ENCODE peak calls at places on chromosome 17, in seven cellular contexts. T is H1, S is suprapubic skin, O is esophagus muscularis mucosa, Y is endothelial cell of umbilical vein, V is K562, E is sigmoid colon. R is an unnamed sample.

GRCh38 chr17:8039611-8040168 is 831 bp downstream of the ALOX15B start:
- DNase-seq in E (no peak), V (no peak), S (no peak), O (no peak), T (no peak), Y (no peak), R (no peak)

GRCh38 chr17:4584125-4584834 is at the start of gene SMTNL2:
- DNase-seq in V (no peak), Y (no peak), T (no peak), O (no peak), E (peak; percentile 73), S (no peak), R (no peak)

GRCh38 chr17:43542854-43543253 is 3.3 kb downstream of the ETV4 start:
- DNase-seq in V (no peak), O (no peak), T (no peak), S (no peak), E (no peak), Y (no peak), R (no peak)

GRCh38 chr17:7903154-7904103 is 12.7 kb downstream of the RNF227 start:
- DNase-seq in V (no peak), S (peak; percentile 36), T (no peak), O (no peak), E (peak; percentile 34), Y (no peak), R (no peak)

GRCh38 chr17:48240562-48241130 is 133.1 kb downstream of the SNX11 start:
- DNase-seq in S (no peak), E (no peak), V (peak; percentile 46), T (no peak), O (no peak), Y (peak; percentile 53), R (no peak)

GRCh38 chr17:63333869-63334268 is 112.2 kb downstream of the CYB561 start:
- DNase-seq in T (no peak), S (no peak), Y (no peak), E (no peak), V (no peak), O (no peak), R (no peak)

GRCh38 chr17:32152130-32152529 is 9.8 kb downstream of the RHOT1 start:
- DNase-seq in T (no peak), S (no peak), O (peak; percentile 7), E (no peak), Y (no peak), V (no peak), R (no peak)

GRCh38 chr17:66347661-66348604 is 45.5 kb downstream of the PRKCA start:
- DNase-seq in T (no peak), V (peak; percentile 66), S (no peak), O (no peak), Y (no peak), E (no peak), R (no peak)

GRCh38 chr17:70006159-70006558 is 68.9 kb upstream of the KCNJ16 start:
- DNase-seq in T (no peak), O (no peak), V (no peak), S (no peak), Y (no peak), E (no peak), R (no peak)

GRCh38 chr17:20074489-20074888 is 65.3 kb downstream of the SPECC1 start:
- DNase-seq in O (no peak), V (no peak), Y (no peak), E (no peak), S (no peak), T (no peak), R (no peak)

GRCh38 chr17:35900280-35900679 is 20.1 kb upstream of the CCL5 start:
- DNase-seq in O (no peak), T (no peak), E (no peak), V (no peak), S (no peak), Y (no peak), R (no peak)

GRCh38 chr17:45414997-45415881 is 17.4 kb downstream of the ARHGAP27 start:
- DNase-seq in T (no peak), S (no peak), Y (no peak), O (no peak), E (no peak), V (no peak), R (no peak)

GRCh38 chr17:82346342-82347300 is 12.4 kb upstream of the TEX19 start:
- DNase-seq in V (peak; percentile 40), Y (no peak), O (no peak), T (no peak), E (no peak), S (no peak), R (no peak)

GRCh38 chr17:43360376-43360738 is 38.4 kb upstream of the ARL4D start:
- DNase-seq in V (no peak), Y (peak; percentile 74), S (peak; percentile 79), T (no peak), E (peak; percentile 88), O (peak; percentile 92), R (peak; percentile 66)

GRCh38 chr17:36840796-36841195 is 96.5 kb upstream of the LHX1 start:
- DNase-seq in Y (no peak), V (no peak), S (no peak), E (no peak), T (no peak), O (no peak), R (no peak)

GRCh38 chr17:73256220-73256619 is 5.5 kb downstream of the CPSF4L start:
- DNase-seq in E (no peak), V (no peak), S (peak; percentile 45), Y (no peak), O (no peak), T (no peak), R (no peak)

GRCh38 chr17:82949361-82949760 is 109.5 kb upstream of the ZNF750 start:
- DNase-seq in E (peak; percentile 39), O (no peak), V (no peak), T (no peak), Y (no peak), S (peak; percentile 36), R (no peak)

DNA sequence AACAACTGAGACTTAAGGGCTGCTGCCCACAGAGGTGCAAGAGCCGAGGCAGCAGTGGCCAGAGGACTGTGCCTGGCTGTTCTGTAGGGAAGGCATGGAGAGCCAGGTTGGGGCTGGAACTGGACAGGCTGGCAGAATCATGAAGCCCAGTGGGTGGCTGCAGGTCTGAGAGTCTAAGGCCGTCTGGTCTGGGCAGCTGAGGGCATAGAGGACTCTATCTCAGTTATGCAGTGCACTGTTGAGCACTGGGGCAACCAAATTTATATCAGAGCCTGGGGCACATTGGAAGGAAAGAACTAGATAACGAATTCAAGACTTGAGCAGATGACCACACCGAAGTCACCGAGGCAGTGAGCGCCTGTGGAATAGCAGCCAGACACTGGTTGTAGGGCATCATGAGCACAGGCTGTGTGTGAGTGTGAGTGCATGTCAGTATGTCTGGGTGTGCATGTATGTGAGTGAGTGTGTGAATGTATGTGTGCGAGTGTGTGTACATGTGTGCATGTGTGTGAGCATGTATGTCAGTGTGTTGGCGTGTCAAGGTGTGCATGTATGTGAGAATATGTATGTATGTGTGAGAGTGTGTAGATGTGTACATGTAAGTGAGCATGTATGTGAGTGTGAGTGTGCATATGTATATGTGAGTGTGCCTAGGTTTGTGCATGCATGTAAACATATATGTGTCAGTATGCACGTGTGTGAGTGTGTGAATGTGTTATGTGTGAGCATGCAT is 36.9 kb downstream of the RGS9 start:
- DNase-seq in E (no peak), Y (no peak), V (peak; percentile 24), S (no peak), O (no peak), T (no peak), R (no peak)
- TF ChIP-seq POLR2AphosphoS5 in E (no peak), Y (no peak), V (no peak), S (no peak), O (no peak), T (no peak), R (no peak)

GRCh38 chr17:79610151-79610645 is 653 bp downstream of the RBFOX3 start:
- DNase-seq in E (no peak), V (no peak), T (no peak), S (no peak), Y (no peak), O (no peak), R (no peak)

GRCh38 chr17:79607941-79608728 is 2.7 kb downstream of the RBFOX3 start:
- DNase-seq in Y (peak; percentile 4), S (no peak), T (peak; percentile 83), V (peak; percentile 34), E (peak; percentile 87), O (no peak), R (no peak)

GRCh38 chr17:79608729-79609039 is 2.2 kb downstream of the RBFOX3 start:
- DNase-seq in O (no peak), E (peak; percentile 76), S (no peak), V (peak; percentile 41), Y (no peak), T (no peak), R (no peak)

GRCh38 chr17:79609175-79609589 is 1.7 kb downstream of the RBFOX3 start:
- DNase-seq in T (no peak), E (no peak), V (no peak), S (no peak), Y (no peak), O (no peak), R (no peak)

GRCh38 chr17:79609616-79610150 is 1.2 kb downstream of the RBFOX3 start:
- DNase-seq in Y (no peak), E (no peak), T (peak; percentile 70), S (no peak), V (no peak), O (no peak), R (no peak)
- H3K4me3 ChIP-seq in Y (no peak overlapping the region), E (peak overlapping the region; percentile 92), T (peak overlapping the region; percentile 8), S (no peak overlapping the region), V (no peak overlapping the region), O (peak overlapping the region; percentile 53), R (no peak overlapping the region)

GRCh38 chr17:54727624-54728023 is 173.0 kb upstream of the TOM1L1 start:
- DNase-seq in E (no peak), Y (no peak), T (no peak), V (no peak), S (no peak), O (no peak), R (no peak)
- H3K9me3 ChIP-seq in E (peaks cover 7% of the 10 kb centered on the region), Y (peaks cover 3% of the 10 kb centered on the region), T (peaks cover 16% of the 10 kb centered on the region), V (no peaks in the 10 kb centered on the region), S (peaks cover 8% of the 10 kb centered on the region), O (peaks cover 29% of the 10 kb centered on the region), R (peaks cover 48% of the 10 kb centered on the region)

GRCh38 chr17:78113804-78114785 is 14.5 kb downstream of the TMC6 start:
- DNase-seq in V (no peak), O (no peak), E (no peak), T (no peak), Y (no peak), S (peak; percentile 51), R (no peak)

GRCh38 chr17:78118801-78119241 is 9.7 kb downstream of the TMC6 start:
- DNase-seq in O (no peak), Y (no peak), V (no peak), T (no peak), E (no peak), S (peak; percentile 60), R (no peak)

GRCh38 chr17:78114831-78115723 is 13.5 kb downstream of the TMC6 start:
- DNase-seq in T (no peak), Y (no peak), E (no peak), V (peak; percentile 2), S (peak; percentile 59), O (no peak), R (no peak)

GRCh38 chr17:78117027-78117981 is 11.3 kb downstream of the TMC6 start:
- DNase-seq in O (no peak), Y (no peak), S (peak; percentile 65), T (peak; percentile 85), V (peak; percentile 21), E (no peak), R (no peak)

DNA sequence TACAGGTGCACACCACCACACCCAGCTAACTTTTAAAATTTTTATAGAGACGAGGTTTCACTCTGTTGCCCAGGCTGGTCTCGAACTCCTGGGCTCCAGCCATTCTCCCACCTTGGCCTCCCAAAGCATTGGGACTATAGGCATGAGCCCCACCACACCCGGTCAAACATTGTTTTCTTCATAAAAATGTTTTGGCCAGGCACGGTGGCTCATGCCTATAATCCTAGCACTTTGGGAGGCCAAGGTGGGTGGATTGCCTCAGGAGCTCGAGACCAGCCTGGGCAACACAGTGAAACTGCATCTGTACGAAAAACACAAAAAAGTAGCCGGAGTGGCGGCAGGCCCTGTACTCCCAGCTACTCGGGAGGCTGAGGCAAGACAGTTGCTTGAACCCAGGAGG is 12.1 kb downstream of the TMC6 start:
- DNase-seq in E (no peak), O (no peak), T (no peak), Y (no peak), S (no peak), V (peak; percentile 2), R (no peak)
- TF ChIP-seq POLR2AphosphoS5 in E (no peak), O (no peak), T (no peak), Y (no peak), S (no peak), V (no peak), R (no peak)

R was measured in breast epithelium.